ENCODE peak calls at places on chromosome 17, in seven cellular contexts. T is activated T-cell treated with anti-CD3 and anti-CD28 coated beads, Interleukin-2, amount 50 U/mL, for 72 hours; I is heart left ventricle; S is T-cell; A is upper lobe of right lung; R is memory B cell; E is RWPE2. N is an unnamed sample.

GRCh38 chr17:39455919-39456318 is 4.9 kb upstream of the MED1 start:
- ATAC-seq in T (no peak), I (no peak), S (no peak), A (no peak), R (no peak), E (no peak), N (no peak)

GRCh38 chr17:1560582-1561170 is 1.9 kb downstream of the PITPNA start:
- ATAC-seq in T (no peak), I (no peak), S (no peak), A (no peak), R (no peak), E (no peak), N (no peak)

GRCh38 chr17:75454193-75454592 is 2.2 kb upstream of the TMEM94 start:
- ATAC-seq in T (no peak), I (no peak), S (no peak), A (no peak), R (no peak), E (no peak), N (no peak)

GRCh38 chr17:29731589-29731929 is 108.8 kb upstream of the CORO6 start:
- ATAC-seq in T (no peak), I (no peak), S (no peak), A (no peak), R (no peak), E (no peak), N (no peak)

GRCh38 chr17:69047368-69048263 is 13.1 kb downstream of the ABCA9 start:
- ATAC-seq in T (no peak), I (peak; percentile 95), S (no peak), A (peak; percentile 67), R (no peak), E (peak; percentile 96), N (peak; percentile 92)

GRCh38 chr17:18314731-18315497 is at the start of the genes SMCR8 and TOP3A:
- ATAC-seq in T (peak; percentile 93), I (peak; percentile 98), S (peak; percentile 96), A (peak; percentile 97), R (peak; percentile 86), E (peak; percentile 94), N (peak; percentile 99)

GRCh38 chr17:55743103-55743679 is 7.7 kb upstream of the PCTP start:
- ATAC-seq in T (no peak), I (no peak), S (no peak), A (no peak), R (no peak), E (peak; percentile 99), N (no peak)

GRCh38 chr17:45302649-45303173 is 14.1 kb downstream of the MAP3K14 start:
- ATAC-seq in T (peak; percentile 19), I (peak; percentile 70), S (peak; percentile 48), A (peak; percentile 22), R (peak; percentile 69), E (peak; percentile 6), N (peak; percentile 37)

GRCh38 chr17:81577278-81578000 is 25.3 kb upstream of the FAAP100 start:
- ATAC-seq in T (no peak), I (peak; percentile 17), S (no peak), A (peak; percentile 74), R (no peak), E (peak; percentile 2), N (no peak)

GRCh38 chr17:80898706-80899105 is 92.9 kb upstream of the CHMP6 start:
- ATAC-seq in T (no peak), I (no peak), S (no peak), A (no peak), R (no peak), E (no peak), N (no peak)

GRCh38 chr17:50516980-50517379 is 8.7 kb downstream of the MYCBPAP start:
- ATAC-seq in T (no peak), I (peak; percentile 71), S (no peak), A (no peak), R (no peak), E (peak; percentile 57), N (no peak)

GRCh38 chr17:78019367-78019975 is 61.0 kb downstream of the TNRC6C start:
- ATAC-seq in T (no peak), I (no peak), S (no peak), A (no peak), R (no peak), E (no peak), N (no peak)

GRCh38 chr17:49191407-49191916 is 18.9 kb downstream of the GNGT2 start:
- ATAC-seq in T (no peak), I (no peak), S (no peak), A (no peak), R (no peak), E (no peak), N (no peak)

GRCh38 chr17:39666601-39667261 is 1.5 kb upstream of the PNMT start:
- ATAC-seq in T (no peak), I (peak; percentile 61), S (no peak), A (no peak), R (no peak), E (no peak), N (peak; percentile 39)

GRCh38 chr17:58352843-58353719 is 1.1 kb upstream of the SUPT4H1 start:
- ATAC-seq in T (no peak), I (peak; percentile 74), S (no peak), A (peak; percentile 16), R (peak; percentile 13), E (no peak), N (no peak)

GRCh38 chr17:19520641-19521040 is 13.0 kb upstream of the SLC47A1 start:
- ATAC-seq in T (no peak), I (no peak), S (no peak), A (no peak), R (no peak), E (no peak), N (no peak)

GRCh38 chr17:80539022-80539421 is 5.6 kb upstream of the RPTOR start:
- ATAC-seq in T (no peak), I (no peak), S (no peak), A (no peak), R (peak; percentile 38), E (no peak), N (no peak)

GRCh38 chr17:66652840-66653507 is 181.9 kb upstream of the CACNG5 start:
- ATAC-seq in T (peak; percentile 70), I (no peak), S (no peak), A (no peak), R (no peak), E (peak; percentile 87), N (no peak)

GRCh38 chr17:50605434-50605833 is 29.2 kb upstream of the ABCC3 start:
- ATAC-seq in T (no peak), I (no peak), S (no peak), A (no peak), R (no peak), E (no peak), N (no peak)

GRCh38 chr17:44312396-44313104 is 4.1 kb downstream of the RUNDC3A start:
- ATAC-seq in T (no peak), I (no peak), S (no peak), A (no peak), R (no peak), E (no peak), N (no peak)

GRCh38 chr17:41510251-41511065 is 5.0 kb upstream of the KRT13 start:
- ATAC-seq in T (no peak), I (no peak), S (no peak), A (no peak), R (no peak), E (no peak), N (no peak)

GRCh38 chr17:78672880-78673371 is 95.7 kb upstream of the DNAH17 start:
- ATAC-seq in T (no peak), I (no peak), S (no peak), A (no peak), R (no peak), E (peak; percentile 43), N (no peak)

GRCh38 chr17:39717660-39718059 is 12.7 kb downstream of the MIEN1 start:
- ATAC-seq in T (no peak), I (no peak), S (no peak), A (no peak), R (no peak), E (no peak), N (no peak)

GRCh38 chr17:50043290-50044148 is 12.4 kb upstream of the ITGA3 start:
- ATAC-seq in T (no peak), I (peak; percentile 64), S (no peak), A (peak; percentile 76), R (no peak), E (no peak), N (peak; percentile 78)

GRCh38 chr17:64306850-64307463 is 43.9 kb upstream of the TEX2 start:
- ATAC-seq in T (peak; percentile 43), I (peak; percentile 49), S (peak; percentile 69), A (peak; percentile 76), R (peak; percentile 71), E (peak; percentile 45), N (peak; percentile 39)

GRCh38 chr17:75013077-75013391 is 564 bp downstream of the MRPL58 start:
- ATAC-seq in T (no peak), I (no peak), S (no peak), A (no peak), R (no peak), E (no peak), N (no peak)

N was measured in gastroesophageal sphincter.